ENCODE peak calls at places on chromosomes 3 and 15, in five cellular contexts. R, O, P, F and K are unnamed samples.

GRCh38 chr15:98442379-98442833 is 205.9 kb upstream of the IGF1R start:
- DNase-seq in R (peak), F (peak), P (peak), O (peak), K (peak)

GRCh38 chr3:5071061-5071460 is 51.0 kb upstream of the ARL8B start:
- DNase-seq in R (no peak), F (no peak), P (no peak), O (no peak), K (no peak)

GRCh38 chr3:69510481-69511031 is 124.7 kb upstream of the FRMD4B start:
- DNase-seq in F (no peak), R (no peak), O (no peak), P (no peak), K (no peak)

GRCh38 chr3:11300970-11301369 is 28.8 kb downstream of the ATG7 start:
- DNase-seq in F (no peak), P (no peak), O (no peak), R (no peak), K (no peak)

GRCh38 chr15:76337739-76338554 is 1.4 kb downstream of the ISL2 start:
- DNase-seq in F (no peak), P (no peak), R (no peak), O (no peak), K (peak)

GRCh38 chr15:73375755-73376305 is 7.1 kb upstream of the HCN4 start:
- DNase-seq in F (no peak), O (no peak), R (no peak), P (no peak), K (no peak)

GRCh38 chr15:87167055-87167454 is 1087.4 kb downstream of the AGBL1 start:
- DNase-seq in F (no peak), R (no peak), P (no peak), O (no peak), K (no peak)

GRCh38 chr15:92631721-92632120 is 23.9 kb downstream of the FAM174B start:
- DNase-seq in R (no peak), P (peak), O (no peak), F (no peak), K (no peak)

GRCh38 chr15:38750816-38751215 is 186.2 kb upstream of the RASGRP1 start:
- DNase-seq in F (no peak), O (no peak), P (no peak), R (no peak), K (no peak)

GRCh38 chr15:61871926-61872522 is 188.2 kb downstream of the VPS13C start:
- DNase-seq in P (peak), O (peak), R (no peak), F (peak), K (no peak)

GRCh38 chr3:174333640-174334039 is 525.5 kb upstream of the NAALADL2 start:
- DNase-seq in O (no peak), F (no peak), P (no peak), R (no peak), K (no peak)
- TF ChIP-seq REST in O (no peak), F (no peak), P (no peak), R (no peak), K (no peak)

GRCh38 chr15:78564743-78565096 is 600 bp upstream of the CHRNA5 start:
- DNase-seq in O (no peak), R (no peak), P (no peak), F (no peak), K (no peak)

GRCh38 chr15:78567541-78567940 is 2.2 kb downstream of the CHRNA5 start:
- DNase-seq in O (no peak), R (no peak), F (no peak), P (no peak), K (no peak)

GRCh38 chr15:78563092-78563491 is 2.2 kb upstream of the CHRNA5 start:
- DNase-seq in F (no peak), O (no peak), R (no peak), P (no peak), K (no peak)

GRCh38 chr15:78565097-78565950 is at the start of gene CHRNA5:
- DNase-seq in R (peak), O (peak), P (peak), F (peak), K (peak)

DNA sequence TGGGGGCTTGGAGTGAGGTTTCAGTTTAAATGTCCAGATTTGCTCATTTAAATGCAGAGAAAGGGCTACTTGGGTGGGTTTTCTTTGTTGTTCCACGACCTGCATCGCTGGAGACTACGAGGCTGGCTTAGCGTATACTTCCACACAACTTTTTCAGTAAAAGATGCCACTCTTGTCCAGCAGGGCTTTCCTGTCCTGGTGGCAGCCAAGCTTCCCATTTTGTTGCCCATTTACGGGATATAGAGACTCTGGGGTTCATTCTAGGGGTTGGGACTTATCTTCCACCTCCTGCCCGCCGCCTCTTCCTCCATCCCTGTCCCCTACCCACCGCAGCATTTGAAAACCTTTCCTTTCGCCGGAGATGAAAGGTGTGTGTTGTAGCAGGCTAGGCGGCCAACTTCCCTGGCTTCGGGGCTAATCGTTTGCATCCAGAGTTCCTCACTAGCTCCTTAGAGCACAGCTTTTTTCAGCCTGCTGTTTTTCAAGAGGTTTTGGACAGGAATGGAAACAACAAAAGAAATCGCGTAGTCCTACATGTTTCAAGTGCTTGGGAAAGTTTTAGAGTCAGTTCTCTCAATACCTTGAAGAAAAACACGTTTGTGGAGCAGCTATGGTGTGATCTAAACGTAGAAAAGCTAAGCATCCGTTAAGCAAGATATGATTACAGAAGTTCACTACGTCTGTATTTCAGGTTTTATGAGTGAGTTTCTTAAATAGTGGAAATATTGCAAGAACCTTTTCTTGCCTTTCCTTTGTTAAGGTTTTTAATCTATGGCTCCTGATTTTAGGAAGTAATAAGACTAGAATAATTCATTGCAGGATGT is 843 bp downstream of the CHRNA5 start:
- DNase-seq in O (peak), F (peak), R (peak), P (no peak), K (no peak)
- TF ChIP-seq CTCF in O (peak), F (no peak), R (no peak), P (peak), K (no peak)

GRCh38 chr15:66394472-66394871 is 7.8 kb downstream of the MAP2K1 start:
- DNase-seq in O (no peak), F (no peak), R (no peak), P (no peak), K (no peak)
- TF ChIP-seq REST in O (no peak), F (no peak), R (no peak), P (no peak), K (no peak)

GRCh38 chr15:35078221-35078915 is 6.7 kb downstream of the NANOGP8 start:
- DNase-seq in P (peak), F (peak), R (peak), O (peak), K (peak)
- TF ChIP-seq CTCF in P (peak), F (peak), R (peak), O (peak), K (peak)

DNA sequence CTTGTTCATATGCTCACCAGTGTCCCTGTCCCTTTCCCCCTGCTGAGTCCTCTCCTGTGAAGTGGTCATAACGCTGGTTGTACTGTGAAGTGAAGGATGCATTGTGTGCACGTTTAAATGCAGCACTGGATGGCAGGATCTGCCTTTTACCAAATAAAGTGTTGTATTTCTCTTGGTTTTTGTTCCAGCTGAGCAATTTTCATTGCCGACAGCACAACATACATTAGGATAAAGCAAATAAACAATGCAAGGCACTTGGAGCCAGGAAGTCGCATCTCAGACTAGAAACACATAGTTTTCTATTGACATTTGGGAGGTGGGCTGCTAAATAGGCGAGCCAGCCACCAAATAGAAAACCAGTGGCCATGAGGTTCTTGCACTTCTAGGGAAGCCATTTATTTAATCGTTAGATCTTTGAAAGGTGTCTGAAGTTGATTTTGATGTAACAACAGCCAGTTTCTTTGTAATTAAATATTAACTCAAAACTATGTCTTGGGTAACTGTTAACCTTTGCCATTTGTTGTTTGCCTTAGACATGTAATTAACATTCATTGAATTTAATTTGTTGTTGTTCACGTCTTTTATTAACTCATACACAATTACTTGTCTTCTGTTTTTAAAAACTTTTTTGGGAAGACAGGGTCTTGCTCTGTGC is 185.3 kb downstream of the FNDC3B start:
- DNase-seq in R (no peak), F (no peak), P (no peak), O (no peak), K (no peak)
- TF ChIP-seq REST in R (no peak), F (no peak), P (no peak), O (no peak), K (no peak)

GRCh38 chr3:168959731-168960130 is 703.8 kb downstream of the MECOM start:
- DNase-seq in O (no peak), R (no peak), P (no peak), F (no peak), K (no peak)
- TF ChIP-seq CTCF in O (no peak), R (no peak), P (no peak), F (no peak), K (no peak)

DNA sequence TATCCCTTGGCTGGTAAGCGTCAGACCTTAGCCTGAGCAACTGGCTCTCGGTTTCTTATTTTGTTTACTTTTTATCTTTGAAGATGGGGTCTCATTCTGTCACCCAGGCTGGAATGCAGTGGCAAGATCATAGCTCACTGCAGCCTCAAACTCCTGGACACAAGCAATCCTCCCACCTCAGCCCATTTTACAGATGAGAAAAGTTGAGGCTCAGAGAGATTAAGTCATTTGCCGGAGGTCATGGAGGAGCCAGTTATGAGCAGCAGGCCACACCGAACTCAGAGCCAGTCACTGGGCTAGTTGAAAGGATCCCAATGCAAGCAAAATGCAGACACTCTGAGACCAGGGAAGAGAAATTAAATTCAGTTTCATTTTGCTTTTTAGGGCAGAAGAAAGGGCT is 293.6 kb downstream of the SHQ1 start:
- DNase-seq in O (no peak), R (no peak), F (no peak), P (no peak), K (no peak)
- TF ChIP-seq REST in O (no peak), R (no peak), F (no peak), P (no peak), K (no peak)

GRCh38 chr3:129195731-129196256 is 12.1 kb upstream of the CNBP start:
- DNase-seq in O (no peak), F (peak), P (no peak), R (peak), K (no peak)
- TF ChIP-seq CTCF in O (no peak), F (no peak), P (no peak), R (no peak), K (no peak)